ENCODE peak calls at places on chromosomes 3 and 15, in seven cellular contexts. G, N, A, I, E, R and P are unnamed samples.

GRCh38 chr3:192130534-192131132 is 596.7 kb downstream of the FGF12 start:
- DNase-seq in E (peak), R (no peak), N (no peak), A (peak), G (no peak), I (no peak), P (peak)

GRCh38 chr15:101240364-101240763 is 11.5 kb downstream of the CHSY1 start:
- DNase-seq in N (no peak), A (peak), R (no peak), G (no peak), E (no peak), I (no peak), P (no peak)

GRCh38 chr3:159001711-159002110 is 199.9 kb downstream of the MFSD1 start:
- DNase-seq in A (no peak), N (no peak), R (no peak), E (no peak), I (no peak), G (no peak), P (no peak)

GRCh38 chr3:194497799-194498575 is 11.2 kb upstream of the ATP13A3 start:
- DNase-seq in R (peak), I (no peak), E (no peak), N (no peak), G (no peak), A (peak), P (no peak)

GRCh38 chr3:63967675-63968611 is 55.4 kb downstream of the PSMD6 start:
- DNase-seq in A (peak), E (no peak), N (peak), G (no peak), I (no peak), R (peak), P (no peak)

GRCh38 chr15:46956456-46956855 is 760.8 kb upstream of the SEMA6D start:
- DNase-seq in N (no peak), A (no peak), G (no peak), E (no peak), I (no peak), R (no peak), P (no peak)

GRCh38 chr3:172965256-172965655 is 175.8 kb downstream of the SPATA16 start:
- DNase-seq in E (no peak), A (no peak), G (no peak), I (no peak), N (no peak), R (peak), P (peak)

GRCh38 chr3:198081421-198081844 is 121.4 kb downstream of the LMLN start:
- DNase-seq in E (no peak), A (no peak), I (no peak), G (no peak), N (no peak), R (no peak), P (no peak)

GRCh38 chr15:100349696-100350433 is 8.1 kb upstream of the ADAMTS17 start:
- DNase-seq in A (peak), E (peak), I (peak), N (peak), G (peak), R (peak), P (no peak)

GRCh38 chr15:65165875-65166274 is 19.3 kb downstream of the CLPX start:
- DNase-seq in G (no peak), R (no peak), E (no peak), A (no peak), I (no peak), N (no peak), P (no peak)

GRCh38 chr15:81400640-81401236 is 26.7 kb upstream of the TMC3 start:
- DNase-seq in R (peak), N (no peak), E (no peak), I (no peak), G (no peak), A (peak), P (no peak)

GRCh38 chr3:114542359-114542758 is 248.5 kb downstream of the TIGIT start:
- DNase-seq in R (no peak), G (no peak), I (no peak), N (no peak), A (no peak), E (no peak), P (no peak)